ENCODE peak calls at places on chromosome 11, in eight cellular contexts. S is A549; J is CD8-positive, alpha-beta memory T cell; B is neuronal stem cell; G is sigmoid colon; C is OCI-LY7; U is tibial artery; Z is breast epithelium. M is an unnamed sample.

GRCh38 chr11:76598426-76598839 is 72.1 kb downstream of the LRRC32 start:
- DNase-seq in S (peak; percentile 73), J (no peak), B (no peak), G (no peak), C (peak; percentile 87), U (no peak), Z (no peak), M (peak; percentile 77)

GRCh38 chr11:86673872-86674750 is 1.7 kb upstream of the ME3 start:
- DNase-seq in S (no peak), J (no peak), B (no peak), G (no peak), C (no peak), U (no peak), Z (no peak), M (no peak)

GRCh38 chr11:636511-637332 is at the start of gene DRD4:
- DNase-seq in S (no peak), J (no peak), B (peak; percentile 50), G (no peak), C (no peak), U (no peak), Z (no peak), M (peak; percentile 80)

GRCh38 chr11:75839851-75840250 is 24.8 kb downstream of the UVRAG start:
- DNase-seq in S (no peak), J (no peak), B (no peak), G (no peak), C (no peak), U (no peak), Z (no peak), M (no peak)

GRCh38 chr11:13449522-13449921 is 13.5 kb downstream of the BTBD10 start:
- DNase-seq in S (no peak), J (no peak), B (no peak), G (no peak), C (no peak), U (no peak), Z (no peak), M (no peak)

GRCh38 chr11:35907648-35908431 is 36.0 kb upstream of the LDLRAD3 start:
- DNase-seq in S (peak; percentile 27), J (no peak), B (no peak), G (peak; percentile 71), C (no peak), U (no peak), Z (peak; percentile 79), M (no peak)

GRCh38 chr11:43810929-43811596 is 69.6 kb upstream of the ALKBH3 start:
- DNase-seq in S (no peak), J (no peak), B (no peak), G (no peak), C (no peak), U (no peak), Z (no peak), M (no peak)

GRCh38 chr11:109033627-109034340 is 368.9 kb downstream of the DDX10 start:
- DNase-seq in S (no peak), J (no peak), B (no peak), G (no peak), C (no peak), U (no peak), Z (no peak), M (no peak)

GRCh38 chr11:68872216-68873003 is 30.7 kb upstream of the CPT1A start:
- DNase-seq in S (no peak), J (no peak), B (no peak), G (no peak), C (no peak), U (no peak), Z (no peak), M (no peak)

GRCh38 chr11:1461806-1462455 is 24.6 kb downstream of the MOB2 start:
- DNase-seq in S (no peak), J (no peak), B (no peak), G (no peak), C (no peak), U (no peak), Z (no peak), M (no peak)

GRCh38 chr11:43518407-43519165 is 159.9 kb downstream of the TTC17 start:
- DNase-seq in S (no peak), J (no peak), B (no peak), G (no peak), C (no peak), U (no peak), Z (no peak), M (peak; percentile 3)

GRCh38 chr11:68928108-68928429 is 24.4 kb downstream of the IGHMBP2 start:
- DNase-seq in S (no peak), J (no peak), B (no peak), G (no peak), C (no peak), U (no peak), Z (no peak), M (no peak)

GRCh38 chr11:47969401-47969800 is 11.0 kb upstream of the PTPRJ start:
- DNase-seq in S (no peak), J (no peak), B (no peak), G (no peak), C (no peak), U (no peak), Z (no peak), M (no peak)

GRCh38 chr11:69526453-69526810 is 45.0 kb downstream of the LINC01488 start:
- DNase-seq in S (no peak), J (no peak), B (no peak), G (peak; percentile 40), C (no peak), U (no peak), Z (no peak), M (peak; percentile 29)

GRCh38 chr11:64790205-64791095 is 12.1 kb upstream of the SF1 start:
- DNase-seq in S (no peak), J (no peak), B (no peak), G (peak; percentile 59), C (no peak), U (no peak), Z (no peak), M (no peak)

GRCh38 chr11:2899080-2899783 is 13.7 kb upstream of the CDKN1C start:
- DNase-seq in S (no peak), J (no peak), B (no peak), G (peak; percentile 79), C (no peak), U (no peak), Z (peak; percentile 86), M (no peak)

GRCh38 chr11:1064167-1064566 is 10.5 kb upstream of the MUC2 start:
- DNase-seq in S (no peak), J (no peak), B (no peak), G (no peak), C (no peak), U (no peak), Z (no peak), M (no peak)

GRCh38 chr11:44785856-44786606 is 59.3 kb downstream of the TSPAN18 start:
- DNase-seq in S (peak; percentile 43), J (no peak), B (no peak), G (peak; percentile 63), C (peak; percentile 14), U (peak; percentile 46), Z (no peak), M (peak; percentile 81)

GRCh38 chr11:68373189-68373809 is 60.9 kb downstream of the LRP5 start:
- DNase-seq in S (no peak), J (no peak), B (no peak), G (no peak), C (no peak), U (peak; percentile 88), Z (no peak), M (no peak)

GRCh38 chr11:124761301-124762021 is 629 bp downstream of the ESAM start:
- DNase-seq in S (no peak), J (no peak), B (no peak), G (no peak), C (no peak), U (no peak), Z (no peak), M (peak; percentile 60)

GRCh38 chr11:10581481-10582019 is 13.1 kb upstream of the LYVE1 start:
- DNase-seq in S (no peak), J (no peak), B (no peak), G (peak; percentile 75), C (no peak), U (peak; percentile 71), Z (peak; percentile 22), M (no peak)

GRCh38 chr11:72626637-72626936 is 47.6 kb downstream of the PDE2A start:
- DNase-seq in S (no peak), J (no peak), B (no peak), G (no peak), C (no peak), U (no peak), Z (no peak), M (no peak)
- H3K27ac ChIP-seq in S (no peak overlapping the region), J (no peak overlapping the region), B (no peak overlapping the region), G (peak overlapping the region; percentile 85), C (no peak overlapping the region), U (peak overlapping the region; percentile 69), Z (peak overlapping the region; percentile 48), M (no peak overlapping the region)

GRCh38 chr11:126312903-126313460 is 9.1 kb downstream of the DCPS start:
- DNase-seq in S (no peak), J (no peak), B (no peak), G (peak; percentile 22), C (no peak), U (no peak), Z (no peak), M (no peak)
- H3K4me1 ChIP-seq in S (no peaks in the 10 kb centered on the region), J (peaks cover 15% of the 10 kb centered on the region), B (no peaks in the 10 kb centered on the region), G (peaks cover 19% of the 10 kb centered on the region), C (peaks cover 3% of the 10 kb centered on the region), U (peaks cover 12% of the 10 kb centered on the region), Z (no peaks in the 10 kb centered on the region), M (peaks cover 4% of the 10 kb centered on the region)

GRCh38 chr11:34886609-34887008 is 29.6 kb downstream of the APIP start:
- DNase-seq in S (no peak), J (no peak), B (no peak), G (no peak), C (no peak), U (no peak), Z (no peak), M (no peak)

GRCh38 chr11:34887260-34887659 is 28.9 kb downstream of the APIP start:
- DNase-seq in S (no peak), J (no peak), B (no peak), G (no peak), C (no peak), U (no peak), Z (no peak), M (no peak)

GRCh38 chr11:34891611-34892010 is 24.6 kb downstream of the APIP start:
- DNase-seq in S (no peak), J (no peak), B (no peak), G (no peak), C (no peak), U (no peak), Z (no peak), M (no peak)

GRCh38 chr11:34890812-34891211 is 25.4 kb downstream of the APIP start:
- DNase-seq in S (no peak), J (no peak), B (no peak), G (no peak), C (peak; percentile 29), U (no peak), Z (no peak), M (no peak)

DNA sequence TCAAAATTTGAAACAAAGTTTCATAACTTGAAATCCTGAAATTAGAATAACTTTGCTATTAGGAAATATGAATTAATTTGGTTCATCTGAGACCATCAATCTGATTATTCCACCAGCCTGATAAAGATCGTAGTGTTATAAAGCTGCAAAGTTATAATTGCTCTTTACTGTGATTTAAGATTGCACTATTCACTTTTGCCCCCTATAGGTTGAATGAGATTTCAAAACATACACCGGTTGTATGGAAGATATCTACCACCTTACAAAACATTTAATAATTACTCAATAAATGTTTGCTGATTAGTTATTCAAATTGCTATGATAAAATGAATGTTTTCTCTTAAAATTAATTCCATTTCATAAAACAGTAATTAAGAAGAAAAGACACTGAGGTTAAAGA is 26.1 kb downstream of the APIP start:
- DNase-seq in S (no peak), J (no peak), B (no peak), G (no peak), C (no peak), U (no peak), Z (no peak), M (no peak)
- H3K27ac ChIP-seq in S (peak overlapping the region; percentile 75), J (no peak overlapping the region), B (no peak overlapping the region), G (no peak overlapping the region), C (no peak overlapping the region), U (no peak overlapping the region), Z (no peak overlapping the region), M (no peak overlapping the region)

GRCh38 chr11:19050281-19050680 is 10.2 kb downstream of the MRGPRX2 start:
- DNase-seq in S (no peak), J (no peak), B (no peak), G (no peak), C (no peak), U (no peak), Z (no peak), M (no peak)
- H3K4me1 ChIP-seq in S (no peaks in the 10 kb centered on the region), J (no peaks in the 10 kb centered on the region), B (no peaks in the 10 kb centered on the region), G (no peaks in the 10 kb centered on the region), C (no peaks in the 10 kb centered on the region), U (no peaks in the 10 kb centered on the region), Z (no peaks in the 10 kb centered on the region), M (no peaks in the 10 kb centered on the region)

M was measured in endodermal cell.